ENCODE peak calls at places on chromosomes 2 and 18, in four cellular contexts. U is GM10248, Z is progenitor cell of endocrine pancreas, D is fibroblast of mammary gland. I is an unnamed sample.

GRCh38 chr18:35508746-35509338 is 11.1 kb upstream of the INO80C start:
- DNase-seq in Z (no peak), D (no peak), U (no peak), I (no peak)

GRCh38 chr2:135030826-135031225 is 16.4 kb downstream of the MAP3K19 start:
- DNase-seq in Z (peak; percentile 14), D (peak; percentile 57), U (no peak), I (no peak)

GRCh38 chr2:96325038-96325883 is at the start of gene ITPRIPL1:
- DNase-seq in D (peak; percentile 23), U (peak; percentile 63), Z (no peak), I (peak; percentile 27)

GRCh38 chr2:200778038-200778437 is 33.7 kb upstream of the BZW1 start:
- DNase-seq in Z (no peak), U (no peak), D (no peak), I (no peak)

GRCh38 chr2:68709421-68709911 is 25.1 kb upstream of the ARHGAP25 start:
- DNase-seq in Z (no peak), D (peak; percentile 53), U (no peak), I (no peak)

GRCh38 chr18:75854174-75854573 is 426.7 kb upstream of the SMIM21 start:
- DNase-seq in U (no peak), Z (no peak), D (no peak), I (no peak)

GRCh38 chr18:27585602-27586173 is 400.6 kb upstream of the CHST9 start:
- DNase-seq in Z (no peak), D (no peak), U (no peak), I (no peak)

GRCh38 chr2:128437181-128437520 is 118.5 kb upstream of the HS6ST1 start:
- DNase-seq in D (no peak), U (no peak), Z (no peak), I (no peak)

GRCh38 chr2:239256297-239256696 is 144.5 kb downstream of the HDAC4 start:
- DNase-seq in D (no peak), U (no peak), Z (no peak), I (no peak)

GRCh38 chr2:222819722-222820333 is 41.0 kb upstream of the ACSL3 start:
- DNase-seq in U (no peak), Z (no peak), D (peak; percentile 61), I (no peak)

GRCh38 chr18:32324173-32324572 is 134.3 kb downstream of the MEP1B start:
- DNase-seq in D (peak; percentile 76), U (no peak), Z (no peak), I (no peak)

DNA sequence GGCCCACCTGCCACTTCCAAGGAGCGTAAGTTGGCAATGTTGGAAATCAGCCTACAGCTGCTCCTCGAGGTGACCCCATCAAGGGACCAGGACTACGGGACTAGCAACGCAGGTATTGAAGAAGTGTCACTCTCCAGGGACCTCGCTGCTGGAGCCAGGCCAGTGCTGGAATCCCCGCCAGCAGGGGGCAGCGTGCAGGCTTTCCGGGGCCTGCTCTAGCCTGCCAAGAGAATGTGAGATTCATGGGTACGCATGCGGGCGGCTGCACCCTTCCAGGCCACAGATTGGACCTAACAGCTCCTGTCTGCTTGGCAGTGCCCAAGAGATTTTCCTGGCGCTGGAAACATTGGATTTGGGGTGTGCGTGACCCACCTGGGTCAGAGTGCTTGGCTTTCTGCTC is 182.8 kb upstream of the RAB12 start:
- DNase-seq in U (no peak), D (no peak), Z (no peak), I (no peak)
- TF ChIP-seq CTCF in U (no peak), D (peak; percentile 7), Z (peak; percentile 58), I (no peak)

DNA sequence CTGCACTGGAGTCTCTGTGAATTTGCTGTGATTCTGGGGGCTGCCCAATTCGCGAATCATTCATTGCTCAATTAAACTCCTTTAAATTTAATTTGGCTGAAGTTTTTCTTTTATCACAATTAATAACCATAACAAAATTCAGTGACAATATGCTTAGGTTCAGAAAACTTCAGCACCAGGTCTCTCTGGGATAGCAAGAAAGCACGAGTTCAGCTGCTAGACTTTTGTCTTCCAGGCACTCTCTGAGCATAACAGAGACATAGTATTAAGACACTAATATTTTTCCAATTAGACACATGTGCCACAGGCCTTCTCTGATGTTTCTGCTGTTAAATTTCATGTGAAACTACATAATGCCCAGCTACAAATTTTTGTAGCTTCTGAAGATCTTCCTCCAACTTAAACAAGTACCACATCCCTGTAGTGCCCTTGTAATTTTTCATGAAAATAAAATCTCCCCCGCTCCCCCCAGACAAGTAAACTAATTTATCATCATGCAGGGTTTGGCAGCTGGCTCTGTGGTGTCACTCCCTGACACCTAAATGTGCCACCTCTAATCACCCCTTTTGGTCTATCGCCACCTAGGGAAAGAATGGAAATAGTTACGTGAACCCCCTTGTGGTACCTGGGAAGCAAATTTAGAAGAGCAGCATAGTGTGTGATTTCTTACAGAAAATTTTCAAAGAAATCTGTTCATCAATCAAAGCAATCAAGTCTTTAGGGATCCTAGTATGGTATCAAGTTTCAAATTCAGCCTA is 94.1 kb downstream of the CSRNP3 start:
- DNase-seq in Z (no peak), U (no peak), D (no peak), I (no peak)
- TF ChIP-seq CTCF in Z (no peak), U (peak; percentile 15), D (peak; percentile 3), I (no peak)

DNA sequence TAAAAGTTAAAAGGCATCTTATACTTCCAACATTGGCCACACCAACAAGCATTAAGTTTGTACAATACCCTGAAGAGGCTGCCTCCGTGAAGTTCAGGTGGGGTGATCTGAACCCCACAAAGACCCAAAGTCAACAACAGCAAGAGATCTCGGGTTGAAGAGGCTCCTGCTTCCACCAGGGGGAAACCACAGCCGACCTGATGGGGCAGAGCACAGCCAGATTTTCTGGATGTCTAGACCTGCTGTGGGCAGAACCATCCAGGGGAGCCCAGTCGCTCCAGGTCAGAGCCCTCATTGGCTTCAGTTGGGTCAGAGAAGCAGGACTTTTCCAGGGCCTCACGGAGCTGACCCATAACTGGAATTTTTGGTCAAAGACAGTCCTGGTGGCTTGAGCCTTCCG is 66.5 kb upstream of the ACKR3 start:
- DNase-seq in U (no peak), D (no peak), Z (no peak), I (no peak)
- TF ChIP-seq CTCF in U (peak; percentile 22), D (peak; percentile 14), Z (peak; percentile 20), I (no peak)

DNA sequence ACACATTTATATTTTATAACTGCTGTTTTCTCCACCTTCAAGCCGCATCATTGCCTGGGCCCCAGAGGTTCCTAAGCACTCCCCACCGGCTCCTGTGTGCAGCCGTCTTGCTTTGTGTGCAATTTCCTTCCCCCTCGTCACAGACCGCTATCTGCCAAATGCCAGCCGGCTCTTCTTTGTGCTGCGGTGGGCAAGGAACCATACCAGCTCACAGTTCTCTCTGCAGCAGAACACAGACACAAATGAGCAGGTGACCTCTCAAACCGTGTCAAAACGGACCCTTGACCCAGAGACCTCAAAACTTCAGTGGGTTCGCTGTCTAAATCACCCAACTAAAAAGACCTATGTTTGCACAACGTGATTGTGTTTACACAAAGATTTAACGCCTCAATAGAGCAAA is 58.2 kb downstream of the KLF7 start:
- DNase-seq in U (no peak), D (no peak), Z (no peak), I (no peak)
- TF ChIP-seq CTCF in U (no peak), D (no peak), Z (no peak), I (no peak)

GRCh38 chr2:175964195-175964594 is 37.9 kb downstream of the LNPK start:
- DNase-seq in U (no peak), Z (no peak), D (no peak), I (no peak)
- TF ChIP-seq CTCF in U (no peak), Z (no peak), D (no peak), I (no peak)

GRCh38 chr2:232438951-232439757 is 16.8 kb upstream of the ALPI start:
- DNase-seq in U (no peak), Z (no peak), D (peak; percentile 13), I (peak; percentile 36)
- TF ChIP-seq CTCF in U (peak; percentile 60), Z (peak; percentile 62), D (peak; percentile 31), I (peak; percentile 61)

DNA sequence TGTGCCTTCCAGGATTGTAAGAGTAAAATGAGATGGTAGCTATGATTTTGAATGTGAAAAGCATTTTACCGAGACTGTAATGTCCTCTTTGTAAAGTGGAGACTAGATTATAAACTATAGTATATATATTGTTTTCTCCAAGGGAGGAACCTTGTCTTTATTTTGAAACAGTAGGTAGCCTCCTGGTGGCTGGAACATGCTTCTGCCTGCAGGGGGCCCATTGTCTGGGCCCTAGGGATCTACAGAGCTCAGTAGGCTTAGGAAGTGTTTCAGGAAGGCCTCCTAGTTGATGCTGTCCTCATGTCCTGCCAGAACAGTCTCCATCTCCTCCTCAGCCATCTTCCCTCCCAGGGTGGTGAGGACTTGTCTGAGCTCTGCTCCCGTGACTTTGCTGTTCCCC is 3.0 kb downstream of the PIKFYVE start:
- DNase-seq in U (no peak), Z (no peak), D (no peak), I (no peak)
- TF ChIP-seq CTCF in U (no peak), Z (peak; percentile 24), D (peak; percentile 8), I (no peak)

DNA sequence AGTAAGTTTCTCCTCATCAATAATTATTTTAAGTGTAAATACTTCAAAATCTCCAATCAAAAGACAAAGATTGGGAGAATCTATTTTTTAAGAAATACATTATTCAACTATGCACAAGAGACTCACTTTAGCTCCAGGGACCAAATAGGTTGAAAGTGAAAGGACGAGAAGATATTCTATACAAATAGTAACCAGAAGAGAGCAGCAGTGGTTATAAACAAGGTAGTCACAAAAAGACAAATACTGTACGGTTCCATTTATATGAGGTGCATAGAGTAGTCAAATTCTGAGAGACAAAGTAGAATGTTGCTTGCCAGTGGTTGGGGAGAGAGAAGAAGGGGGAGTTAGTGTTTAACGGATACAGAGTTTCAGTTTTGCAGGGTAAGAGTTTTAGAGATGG is 69.8 kb downstream of the POU3F3 start:
- DNase-seq in U (no peak), D (no peak), Z (no peak), I (no peak)
- TF ChIP-seq CTCF in U (no peak), D (no peak), Z (no peak), I (no peak)

GRCh38 chr18:74063552-74063951 is 84.1 kb downstream of the FBXO15 start:
- DNase-seq in Z (no peak), D (no peak), U (no peak), I (no peak)
- TF ChIP-seq CTCF in Z (no peak), D (no peak), U (no peak), I (no peak)

I was measured in natural killer cell.